ENCODE peak calls at places on chromosomes 3 and 15, in eight cellular contexts. One of them, this sample, is unnamed.
A peak's percentile ranks its signal among the peaks of the same experiment; 100 is the strongest.

GRCh38 chr15:59369597-59369996 is 3.1 kb downstream of the MYO1E start:
- DNase-seq in pancreas: no peak
- DNase-seq in amniotic epithelial cell: peak; percentile 25
- DNase-seq in dermis blood vessel endothelial cell: peak; percentile 31
- DNase-seq in HEK293T: no peak
- DNase-seq in memory B cell: no peak
- DNase-seq in stimulated activated naive CD8-positive, alpha-beta T cell treated with anti-CD3 and anti-CD28 coated beads, Interleukin-15, Interleukin-2, amounts not matched to agents 100 U/mL and 50 U/mL, for 24 hours: no peak
- DNase-seq in effector memory CD4-positive, alpha-beta T cell: no peak
- DNase-seq in this sample: no peak

GRCh38 chr15:26848498-26848897 is 18.4 kb upstream of the GABRA5 start:
- DNase-seq in pancreas: no peak
- DNase-seq in amniotic epithelial cell: no peak
- DNase-seq in dermis blood vessel endothelial cell: no peak
- DNase-seq in HEK293T: no peak
- DNase-seq in memory B cell: no peak
- DNase-seq in stimulated activated naive CD8-positive, alpha-beta T cell treated with anti-CD3 and anti-CD28 coated beads, Interleukin-15, Interleukin-2, amounts not matched to agents 100 U/mL and 50 U/mL, for 24 hours: no peak
- DNase-seq in effector memory CD4-positive, alpha-beta T cell: no peak
- DNase-seq in this sample: no peak

GRCh38 chr3:72960812-72961518 is 35.6 kb upstream of the PPP4R2 start:
- DNase-seq in pancreas: no peak
- DNase-seq in amniotic epithelial cell: peak; percentile 94
- DNase-seq in dermis blood vessel endothelial cell: no peak
- DNase-seq in HEK293T: no peak
- DNase-seq in memory B cell: no peak
- DNase-seq in stimulated activated naive CD8-positive, alpha-beta T cell treated with anti-CD3 and anti-CD28 coated beads, Interleukin-15, Interleukin-2, amounts not matched to agents 100 U/mL and 50 U/mL, for 24 hours: no peak
- DNase-seq in effector memory CD4-positive, alpha-beta T cell: no peak
- DNase-seq in this sample: peak; percentile 71

GRCh38 chr3:36678216-36679013 is 85.9 kb downstream of the DCLK3 start:
- DNase-seq in pancreas: no peak
- DNase-seq in amniotic epithelial cell: peak; percentile 11
- DNase-seq in dermis blood vessel endothelial cell: no peak
- DNase-seq in HEK293T: no peak
- DNase-seq in memory B cell: no peak
- DNase-seq in stimulated activated naive CD8-positive, alpha-beta T cell treated with anti-CD3 and anti-CD28 coated beads, Interleukin-15, Interleukin-2, amounts not matched to agents 100 U/mL and 50 U/mL, for 24 hours: no peak
- DNase-seq in effector memory CD4-positive, alpha-beta T cell: no peak
- DNase-seq in this sample: no peak

GRCh38 chr15:26838742-26839460 is 28.0 kb upstream of the GABRA5 start:
- DNase-seq in pancreas: no peak
- DNase-seq in amniotic epithelial cell: no peak
- DNase-seq in dermis blood vessel endothelial cell: no peak
- DNase-seq in HEK293T: peak; percentile 69
- DNase-seq in memory B cell: no peak
- DNase-seq in stimulated activated naive CD8-positive, alpha-beta T cell treated with anti-CD3 and anti-CD28 coated beads, Interleukin-15, Interleukin-2, amounts not matched to agents 100 U/mL and 50 U/mL, for 24 hours: peak; percentile 22
- DNase-seq in effector memory CD4-positive, alpha-beta T cell: no peak
- DNase-seq in this sample: no peak

GRCh38 chr15:100704281-100705055 is 102.1 kb downstream of the ASB7 start:
- DNase-seq in pancreas: no peak
- DNase-seq in amniotic epithelial cell: peak; percentile 59
- DNase-seq in dermis blood vessel endothelial cell: peak; percentile 47
- DNase-seq in HEK293T: no peak
- DNase-seq in memory B cell: no peak
- DNase-seq in stimulated activated naive CD8-positive, alpha-beta T cell treated with anti-CD3 and anti-CD28 coated beads, Interleukin-15, Interleukin-2, amounts not matched to agents 100 U/mL and 50 U/mL, for 24 hours: no peak
- DNase-seq in effector memory CD4-positive, alpha-beta T cell: no peak
- DNase-seq in this sample: no peak

GRCh38 chr15:74275957-74276356 is 39.8 kb downstream of the CCDC33 start:
- DNase-seq in pancreas: no peak
- DNase-seq in amniotic epithelial cell: no peak
- DNase-seq in dermis blood vessel endothelial cell: no peak
- DNase-seq in HEK293T: peak; percentile 48
- DNase-seq in memory B cell: no peak
- DNase-seq in stimulated activated naive CD8-positive, alpha-beta T cell treated with anti-CD3 and anti-CD28 coated beads, Interleukin-15, Interleukin-2, amounts not matched to agents 100 U/mL and 50 U/mL, for 24 hours: no peak
- DNase-seq in effector memory CD4-positive, alpha-beta T cell: no peak
- DNase-seq in this sample: no peak

GRCh38 chr15:66581972-66582537 is 16.3 kb upstream of the LCTL start:
- DNase-seq in pancreas: no peak
- DNase-seq in amniotic epithelial cell: peak; percentile 75
- DNase-seq in dermis blood vessel endothelial cell: no peak
- DNase-seq in HEK293T: no peak
- DNase-seq in memory B cell: no peak
- DNase-seq in stimulated activated naive CD8-positive, alpha-beta T cell treated with anti-CD3 and anti-CD28 coated beads, Interleukin-15, Interleukin-2, amounts not matched to agents 100 U/mL and 50 U/mL, for 24 hours: no peak
- DNase-seq in effector memory CD4-positive, alpha-beta T cell: no peak
- DNase-seq in this sample: no peak

GRCh38 chr3:122498152-122498551 is 16.6 kb downstream of the KPNA1 start:
- DNase-seq in pancreas: no peak
- DNase-seq in amniotic epithelial cell: no peak
- DNase-seq in dermis blood vessel endothelial cell: no peak
- DNase-seq in HEK293T: no peak
- DNase-seq in memory B cell: no peak
- DNase-seq in stimulated activated naive CD8-positive, alpha-beta T cell treated with anti-CD3 and anti-CD28 coated beads, Interleukin-15, Interleukin-2, amounts not matched to agents 100 U/mL and 50 U/mL, for 24 hours: no peak
- DNase-seq in effector memory CD4-positive, alpha-beta T cell: no peak
- DNase-seq in this sample: no peak

GRCh38 chr3:160012108-160012507 is 23.5 kb downstream of the IL12A start:
- DNase-seq in pancreas: no peak
- DNase-seq in amniotic epithelial cell: no peak
- DNase-seq in dermis blood vessel endothelial cell: no peak
- DNase-seq in HEK293T: no peak
- DNase-seq in memory B cell: no peak
- DNase-seq in stimulated activated naive CD8-positive, alpha-beta T cell treated with anti-CD3 and anti-CD28 coated beads, Interleukin-15, Interleukin-2, amounts not matched to agents 100 U/mL and 50 U/mL, for 24 hours: no peak
- DNase-seq in effector memory CD4-positive, alpha-beta T cell: no peak
- DNase-seq in this sample: no peak

GRCh38 chr3:125589743-125590142 is 5.6 kb downstream of the OSBPL11 start:
- DNase-seq in pancreas: no peak
- DNase-seq in amniotic epithelial cell: no peak
- DNase-seq in dermis blood vessel endothelial cell: no peak
- DNase-seq in HEK293T: no peak
- DNase-seq in memory B cell: no peak
- DNase-seq in stimulated activated naive CD8-positive, alpha-beta T cell treated with anti-CD3 and anti-CD28 coated beads, Interleukin-15, Interleukin-2, amounts not matched to agents 100 U/mL and 50 U/mL, for 24 hours: no peak
- DNase-seq in effector memory CD4-positive, alpha-beta T cell: no peak
- DNase-seq in this sample: no peak

GRCh38 chr3:125116311-125117069 is 60.7 kb upstream of the HEG1 start:
- DNase-seq in pancreas: no peak
- DNase-seq in amniotic epithelial cell: peak; percentile 73
- DNase-seq in dermis blood vessel endothelial cell: no peak
- DNase-seq in HEK293T: no peak
- DNase-seq in memory B cell: no peak
- DNase-seq in stimulated activated naive CD8-positive, alpha-beta T cell treated with anti-CD3 and anti-CD28 coated beads, Interleukin-15, Interleukin-2, amounts not matched to agents 100 U/mL and 50 U/mL, for 24 hours: no peak
- DNase-seq in effector memory CD4-positive, alpha-beta T cell: no peak
- DNase-seq in this sample: no peak

GRCh38 chr3:155424041-155424605 is 130.6 kb upstream of the STRIT1 start:
- DNase-seq in pancreas: no peak
- DNase-seq in amniotic epithelial cell: no peak
- DNase-seq in dermis blood vessel endothelial cell: no peak
- DNase-seq in HEK293T: no peak
- DNase-seq in memory B cell: no peak
- DNase-seq in stimulated activated naive CD8-positive, alpha-beta T cell treated with anti-CD3 and anti-CD28 coated beads, Interleukin-15, Interleukin-2, amounts not matched to agents 100 U/mL and 50 U/mL, for 24 hours: no peak
- DNase-seq in effector memory CD4-positive, alpha-beta T cell: no peak
- DNase-seq in this sample: no peak

GRCh38 chr3:58173670-58174472 is 36.9 kb downstream of the DNASE1L3 start:
- DNase-seq in pancreas: peak; percentile 83
- DNase-seq in amniotic epithelial cell: no peak
- DNase-seq in dermis blood vessel endothelial cell: peak; percentile 68
- DNase-seq in HEK293T: peak; percentile 28
- DNase-seq in memory B cell: no peak
- DNase-seq in stimulated activated naive CD8-positive, alpha-beta T cell treated with anti-CD3 and anti-CD28 coated beads, Interleukin-15, Interleukin-2, amounts not matched to agents 100 U/mL and 50 U/mL, for 24 hours: peak; percentile 55
- DNase-seq in effector memory CD4-positive, alpha-beta T cell: no peak
- DNase-seq in this sample: no peak

GRCh38 chr3:125375950-125376679 is 990 bp upstream of the ZNF148 start:
- DNase-seq in pancreas: no peak
- DNase-seq in amniotic epithelial cell: peak; percentile 51
- DNase-seq in dermis blood vessel endothelial cell: no peak
- DNase-seq in HEK293T: no peak
- DNase-seq in memory B cell: no peak
- DNase-seq in stimulated activated naive CD8-positive, alpha-beta T cell treated with anti-CD3 and anti-CD28 coated beads, Interleukin-15, Interleukin-2, amounts not matched to agents 100 U/mL and 50 U/mL, for 24 hours: no peak
- DNase-seq in effector memory CD4-positive, alpha-beta T cell: no peak
- DNase-seq in this sample: no peak

GRCh38 chr3:129195731-129196256 is 12.1 kb upstream of the CNBP start:
- DNase-seq in pancreas: no peak
- DNase-seq in amniotic epithelial cell: peak; percentile 94
- DNase-seq in dermis blood vessel endothelial cell: peak; percentile 83
- DNase-seq in HEK293T: no peak
- DNase-seq in memory B cell: no peak
- DNase-seq in stimulated activated naive CD8-positive, alpha-beta T cell treated with anti-CD3 and anti-CD28 coated beads, Interleukin-15, Interleukin-2, amounts not matched to agents 100 U/mL and 50 U/mL, for 24 hours: no peak
- DNase-seq in effector memory CD4-positive, alpha-beta T cell: no peak
- DNase-seq in this sample: peak; percentile 63